ENCODE peak calls at places on chromosomes 1 and 21, in six cellular contexts. I is HEK293T; C is HCEC 1CT; B is right cardiac atrium; U is activated T-helper 1 cell treated with anti-CD3 and anti-CD28 coated beads, Interleukin-2, amount 50 U/mL, for 16 hours; D is fibroblast of villous mesenchyme. Y is an unnamed sample.

GRCh38 chr1:81452693-81453344 is 347.9 kb upstream of the ADGRL2 start:
- DNase-seq in I (no peak), D (no peak), C (no peak), B (no peak), U (no peak), Y (no peak)

GRCh38 chr1:1990222-1990621 is 13.4 kb downstream of the CFAP74 start:
- DNase-seq in C (no peak), B (peak), I (no peak), U (no peak), D (peak), Y (no peak)

GRCh38 chr1:30675761-30676160 is 47.6 kb downstream of the MATN1 start:
- DNase-seq in U (no peak), D (peak), C (peak), B (no peak), I (no peak), Y (peak)

GRCh38 chr1:208551609-208552008 is 307.4 kb upstream of the PLXNA2 start:
- DNase-seq in I (no peak), B (no peak), U (no peak), C (no peak), D (no peak), Y (no peak)

GRCh38 chr1:151993734-151994496 is at the start of gene S100A10:
- DNase-seq in U (peak), C (peak), B (peak), I (peak), D (peak), Y (peak)

GRCh38 chr1:162680419-162681126 is 48.3 kb downstream of the DDR2 start:
- DNase-seq in C (peak), D (peak), I (no peak), B (no peak), U (no peak), Y (no peak)

GRCh38 chr21:17257784-17258183 is 255.1 kb upstream of the CXADR start:
- DNase-seq in I (no peak), C (no peak), D (no peak), U (no peak), B (no peak), Y (no peak)

GRCh38 chr21:42108554-42108885 is 37.4 kb downstream of the UMODL1 start:
- DNase-seq in D (no peak), U (no peak), C (no peak), B (peak), I (no peak), Y (no peak)

GRCh38 chr1:165034136-165034535 is 322.4 kb downstream of the LMX1A start:
- DNase-seq in I (no peak), D (peak), U (no peak), C (peak), B (no peak), Y (no peak)

GRCh38 chr1:114232691-114233090 is 79.0 kb upstream of the SYT6 start:
- DNase-seq in U (no peak), I (no peak), C (no peak), D (no peak), B (no peak), Y (no peak)

GRCh38 chr1:204643503-204643902 is 42.0 kb downstream of the LRRN2 start:
- DNase-seq in B (no peak), C (no peak), D (no peak), I (no peak), U (no peak), Y (no peak)

GRCh38 chr21:40278345-40278744 is 411.1 kb downstream of the PCP4 start:
- DNase-seq in B (no peak), I (no peak), U (no peak), D (no peak), C (no peak), Y (no peak)

GRCh38 chr21:36082140-36082742 is 12.4 kb downstream of the CBR1 start:
- DNase-seq in U (no peak), I (no peak), C (no peak), D (peak), B (no peak), Y (no peak)

GRCh38 chr1:16249838-16250241 is 12.9 kb upstream of the CPLANE2 start:
- DNase-seq in B (no peak), D (peak), C (peak), I (no peak), U (no peak), Y (no peak)

GRCh38 chr1:61053712-61054608 is 28.4 kb upstream of the NFIA start:
- DNase-seq in B (peak), D (no peak), C (no peak), U (no peak), I (no peak), Y (no peak)

GRCh38 chr1:58047265-58047858 is 499.2 kb downstream of the OMA1 start:
- DNase-seq in U (no peak), D (no peak), C (no peak), I (peak), B (peak), Y (peak)

GRCh38 chr1:210231846-210232523 is 611 bp upstream of the SERTAD4 start:
- DNase-seq in U (no peak), D (peak), B (peak), I (peak), C (no peak), Y (no peak)

GRCh38 chr1:215290018-215290417 is 207.5 kb downstream of the KCNK2 start:
- DNase-seq in U (no peak), B (no peak), C (peak), D (no peak), I (no peak), Y (no peak)